ENCODE peak calls at places on chromosome X, in seven cellular contexts. H is dorsolateral prefrontal cortex, V is fibroblast of lung, N is uterus, C is heart right ventricle, J is lower lobe of right lung, Q is ovary. E is an unnamed sample.

GRCh38 chrX:103919336-103919682 is 43.1 kb upstream of the TMSB15B start:
- DNase-seq in Q (no peak), C (no peak), H (no peak), J (no peak), N (no peak), V (peak), E (no peak)

GRCh38 chrX:153925739-153926593 is at the start of gene ARHGAP4:
- DNase-seq in Q (no peak), J (peak), V (no peak), N (no peak), H (no peak), C (no peak), E (no peak)

GRCh38 chrX:63958134-63958865 is 173.3 kb upstream of the ARHGEF9 start:
- DNase-seq in V (no peak), H (no peak), C (no peak), J (no peak), Q (no peak), N (no peak), E (no peak)

GRCh38 chrX:11239230-11239629 is 54.0 kb upstream of the AMELX start:
- DNase-seq in Q (no peak), J (no peak), H (no peak), V (peak), N (no peak), C (no peak), E (no peak)

GRCh38 chrX:48911407-48912182 is at the start of gene SLC35A2:
- DNase-seq in J (peak), N (peak), C (peak), V (peak), Q (peak), H (peak), E (peak)

GRCh38 chrX:15579778-15580747 is 20.7 kb downstream of the ACE2 start:
- DNase-seq in V (peak), J (no peak), N (no peak), H (no peak), Q (peak), C (peak), E (no peak)

GRCh38 chrX:119174900-119175299 is 47.3 kb upstream of the KIAA1210 start:
- DNase-seq in C (no peak), H (no peak), V (peak), Q (no peak), N (no peak), J (no peak), E (no peak)

GRCh38 chrX:47321386-47321785 is 49.0 kb upstream of the ZNF157 start:
- DNase-seq in H (peak), C (peak), N (peak), Q (peak), V (peak), J (peak), E (peak)

GRCh38 chrX:153966841-153967535 is 4.6 kb downstream of the HCFC1 start:
- DNase-seq in N (no peak), Q (no peak), C (no peak), H (no peak), V (peak), J (no peak), E (no peak)

GRCh38 chrX:131729295-131729694 is 185.4 kb downstream of the OR13H1 start:
- DNase-seq in C (no peak), N (peak), H (peak), J (no peak), Q (peak), V (peak), E (no peak)

GRCh38 chrX:119004920-119005524 is 30.6 kb downstream of the LONRF3 start:
- DNase-seq in N (peak), V (peak), C (peak), Q (peak), J (peak), H (peak), E (no peak)

GRCh38 chrX:57453901-57454300 is 137.9 kb upstream of the ZXDB start:
- DNase-seq in V (no peak), Q (no peak), N (no peak), H (no peak), J (no peak), C (no peak), E (no peak)

GRCh38 chrX:68686684-68687045 is 39.2 kb downstream of the STARD8 start:
- DNase-seq in V (peak), H (no peak), Q (no peak), N (peak), C (no peak), J (peak), E (no peak)

GRCh38 chrX:47576021-47576898 is 6.0 kb upstream of the TIMP1 start:
- DNase-seq in V (no peak), Q (no peak), C (no peak), H (no peak), N (no peak), J (no peak), E (no peak)

GRCh38 chrX:6898371-6898770 is 249.1 kb upstream of the STS start:
- DNase-seq in C (no peak), V (no peak), N (no peak), H (no peak), Q (no peak), J (no peak), E (no peak)

GRCh38 chrX:120144178-120144844 is 14.1 kb upstream of the RHOXF2 start:
- DNase-seq in C (no peak), V (no peak), Q (peak), J (no peak), N (no peak), H (no peak), E (no peak)

GRCh38 chrX:27889878-27890277 is 82.1 kb downstream of the MAGEB10 start:
- DNase-seq in J (no peak), N (no peak), Q (no peak), H (no peak), C (no peak), V (no peak), E (no peak)

GRCh38 chrX:38754102-38754790 is 47.0 kb upstream of the MID1IP1 start:
- DNase-seq in C (no peak), N (peak), V (peak), J (no peak), Q (peak), H (peak), E (no peak)

GRCh38 chrX:27679281-27679680 is 89.1 kb downstream of the DCAF8L2 start:
- DNase-seq in J (no peak), Q (no peak), C (no peak), H (no peak), V (peak), N (no peak), E (no peak)

GRCh38 chrX:43707812-43708548 is 51.9 kb downstream of the MAOA start:
- DNase-seq in H (no peak), Q (peak), J (peak), V (peak), N (peak), C (peak), E (no peak)

GRCh38 chrX:133215747-133216146 is 2.4 kb downstream of the TFDP3 start:
- DNase-seq in C (no peak), H (no peak), J (no peak), Q (no peak), N (no peak), V (peak), E (no peak)

GRCh38 chrX:69493193-69493592 is 10.9 kb upstream of the NALF2 start:
- DNase-seq in H (peak), J (no peak), V (no peak), Q (no peak), C (peak), N (no peak), E (no peak)

GRCh38 chrX:17643528-17643927 is 93.8 kb upstream of the SCML1 start:
- DNase-seq in V (no peak), J (no peak), N (no peak), C (no peak), H (no peak), Q (no peak), E (no peak)

GRCh38 chrX:132488092-132488749 is 617 bp downstream of the MBNL3 start:
- DNase-seq in V (peak), H (no peak), Q (no peak), J (no peak), N (no peak), C (peak), E (no peak)

GRCh38 chrX:74535633-74536141 is 78.7 kb downstream of the RLIM start:
- DNase-seq in Q (peak), N (peak), J (peak), C (peak), V (peak), H (peak), E (peak)

GRCh38 chrX:66902081-66902480 is 263.2 kb upstream of the EDA2R start:
- DNase-seq in V (no peak), Q (no peak), N (no peak), H (no peak), C (no peak), J (no peak), E (no peak)

DNA sequence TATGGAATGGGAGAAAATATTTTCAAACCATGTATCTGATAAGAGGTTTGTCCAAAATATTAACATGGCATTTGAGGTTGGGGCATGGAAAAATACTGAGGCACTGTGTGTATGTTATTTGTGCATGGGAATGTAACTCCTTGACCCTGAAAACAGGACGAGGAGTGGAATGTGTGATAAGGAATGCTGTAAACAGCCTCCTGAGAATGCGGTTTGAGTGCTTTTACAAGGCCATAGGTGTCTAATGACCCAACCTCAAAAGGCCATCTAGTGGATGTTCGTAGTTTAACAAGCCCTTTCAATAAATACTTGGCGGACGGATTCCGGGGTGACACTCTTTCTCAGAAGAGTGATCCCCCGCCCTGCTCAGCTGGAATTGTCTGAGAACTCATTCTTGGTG is 162.9 kb upstream of the USP9X start:
- DNase-seq in V (peak), H (no peak), C (no peak), Q (no peak), N (no peak), J (no peak), E (no peak)
- H3K27ac ChIP-seq in V (no peak), H (no peak), C (no peak), Q (no peak), N (no peak), J (no peak), E (no peak)

GRCh38 chrX:13966071-13966850 is 63.4 kb downstream of the GEMIN8 start:
- DNase-seq in C (peak), Q (no peak), N (no peak), V (peak), J (no peak), H (no peak), E (peak)
- H3K27ac ChIP-seq in C (no peak), Q (no peak), N (no peak), V (no peak), J (no peak), H (peak), E (peak)

GRCh38 chrX:129759576-129760061 is 20.1 kb upstream of the SASH3 start:
- DNase-seq in C (peak), J (peak), Q (no peak), V (peak), N (no peak), H (no peak), E (peak)
- H3K27ac ChIP-seq in C (no peak), J (peak), Q (no peak), V (no peak), N (no peak), H (no peak), E (peak)

GRCh38 chrX:21975242-21975641 is 34.7 kb downstream of the SMS start:
- DNase-seq in J (no peak), H (no peak), V (no peak), N (no peak), C (no peak), Q (no peak), E (no peak)
- H3K27ac ChIP-seq in J (no peak), H (no peak), V (peak), N (peak), C (no peak), Q (no peak), E (no peak)

GRCh38 chrX:97524997-97525396 is 641.3 kb downstream of the RPA4 start:
- DNase-seq in J (no peak), C (no peak), V (peak), H (no peak), Q (no peak), N (no peak), E (no peak)

GRCh38 chrX:97524340-97524739 is 640.6 kb downstream of the RPA4 start:
- DNase-seq in Q (no peak), H (no peak), J (no peak), C (no peak), V (peak), N (no peak), E (no peak)

GRCh38 chrX:97529801-97530200 is 646.1 kb downstream of the RPA4 start:
- DNase-seq in J (no peak), N (no peak), Q (no peak), V (peak), C (no peak), H (no peak), E (no peak)

GRCh38 chrX:97525981-97526380 is 642.3 kb downstream of the RPA4 start:
- DNase-seq in N (no peak), Q (no peak), V (no peak), J (no peak), H (no peak), C (no peak), E (no peak)

GRCh38 chrX:97527725-97528124 is 644.0 kb downstream of the RPA4 start:
- DNase-seq in J (no peak), N (no peak), Q (no peak), V (no peak), H (no peak), C (no peak), E (no peak)
- H3K27ac ChIP-seq in J (no peak), N (no peak), Q (no peak), V (no peak), H (no peak), C (no peak), E (no peak)

GRCh38 chrX:19885732-19886131 is 1.7 kb downstream of the SH3KBP1 start:
- DNase-seq in J (no peak), C (no peak), H (no peak), N (no peak), V (no peak), Q (no peak), E (no peak)
- H3K27ac ChIP-seq in J (no peak), C (no peak), H (no peak), N (no peak), V (no peak), Q (no peak), E (no peak)

GRCh38 chrX:13667940-13668339 is 15.0 kb downstream of the TCEANC start:
- DNase-seq in V (no peak), J (no peak), Q (no peak), H (no peak), N (no peak), C (no peak), E (no peak)

GRCh38 chrX:13666836-13667235 is 13.9 kb downstream of the TCEANC start:
- DNase-seq in Q (no peak), J (no peak), C (peak), H (no peak), N (no peak), V (no peak), E (no peak)

GRCh38 chrX:13673016-13673415 is 15.9 kb upstream of the RAB9A start:
- DNase-seq in C (no peak), V (no peak), Q (no peak), N (no peak), J (no peak), H (no peak), E (no peak)

GRCh38 chrX:13670197-13670596 is 17.3 kb downstream of the TCEANC start:
- DNase-seq in H (no peak), J (no peak), N (no peak), C (no peak), V (no peak), Q (no peak), E (no peak)

DNA sequence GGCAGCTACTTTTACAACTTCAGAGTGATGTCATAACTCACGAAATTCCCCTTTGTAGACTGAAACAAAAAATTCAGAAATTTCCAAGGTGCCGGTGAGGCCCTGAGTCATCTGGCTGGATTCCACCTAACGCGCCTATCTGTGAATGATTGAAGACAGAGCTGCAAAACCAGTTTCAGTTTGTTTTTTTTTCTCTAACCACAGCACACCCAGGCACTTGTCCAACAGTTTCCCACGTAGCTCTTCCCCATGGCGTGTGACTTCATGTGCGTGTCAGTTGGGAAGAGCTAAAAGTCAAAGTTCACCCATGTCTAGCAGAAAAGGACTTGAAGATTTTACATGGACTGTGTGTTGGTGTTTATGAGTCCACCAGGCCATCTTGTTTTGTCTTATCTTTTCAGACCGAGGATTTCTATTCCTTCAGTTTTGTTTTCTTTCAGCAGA is 16.3 kb downstream of the TCEANC start:
- DNase-seq in J (peak), C (no peak), N (peak), H (no peak), V (peak), Q (peak), E (no peak)
- H3K27ac ChIP-seq in J (peak), C (peak), N (peak), H (no peak), V (no peak), Q (no peak), E (no peak)

GRCh38 chrX:134880866-134881265 is 109.9 kb upstream of the SMIM10 start:
- DNase-seq in Q (no peak), H (no peak), N (no peak), C (no peak), J (no peak), V (peak), E (no peak)

GRCh38 chrX:134891652-134892051 is 99.1 kb upstream of the SMIM10 start:
- DNase-seq in J (no peak), V (peak), Q (no peak), C (no peak), N (no peak), H (no peak), E (no peak)

GRCh38 chrX:134883134-134883700 is 107.6 kb upstream of the SMIM10 start:
- DNase-seq in H (no peak), N (no peak), J (no peak), Q (no peak), C (no peak), V (no peak), E (no peak)

GRCh38 chrX:134885336-134886016 is 105.3 kb upstream of the SMIM10 start:
- DNase-seq in H (no peak), Q (no peak), N (no peak), C (no peak), J (no peak), V (peak), E (no peak)

DNA sequence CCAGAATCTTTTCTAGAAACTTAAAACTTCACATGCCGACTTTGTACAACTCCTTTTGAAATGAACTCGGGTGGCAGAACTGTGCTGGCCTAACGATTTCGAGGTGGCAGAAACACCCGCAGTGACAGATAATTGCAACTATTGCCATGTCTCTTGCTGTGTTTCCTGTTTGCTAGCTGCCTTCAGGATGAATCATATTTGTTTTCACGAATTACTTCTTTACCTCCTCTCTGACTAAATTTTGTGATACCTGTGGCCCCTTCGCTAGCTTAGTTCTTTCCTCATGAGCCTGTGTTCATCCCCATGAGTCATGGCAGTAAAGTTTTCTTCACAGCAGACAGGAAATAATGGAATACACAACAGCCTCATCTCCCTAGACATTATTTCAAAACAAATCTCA is 104.6 kb upstream of the SMIM10 start:
- DNase-seq in N (no peak), C (no peak), V (peak), Q (no peak), J (no peak), H (no peak), E (no peak)
- H3K27ac ChIP-seq in N (no peak), C (no peak), V (no peak), Q (no peak), J (no peak), H (no peak), E (no peak)

GRCh38 chrX:10033360-10034007 is 66.3 kb downstream of the CLDN34 start:
- DNase-seq in J (no peak), N (no peak), C (no peak), V (no peak), Q (no peak), H (no peak), E (no peak)

GRCh38 chrX:10034740-10035260 is 67.6 kb downstream of the CLDN34 start:
- DNase-seq in V (no peak), J (no peak), N (no peak), C (no peak), H (no peak), Q (no peak), E (no peak)

GRCh38 chrX:10032147-10032546 is 65.0 kb downstream of the CLDN34 start:
- DNase-seq in V (no peak), H (no peak), Q (no peak), N (no peak), C (no peak), J (no peak), E (no peak)

GRCh38 chrX:10030570-10030969 is 63.4 kb downstream of the CLDN34 start:
- DNase-seq in J (no peak), N (no peak), C (no peak), H (no peak), Q (no peak), V (peak), E (no peak)

GRCh38 chrX:10031743-10032142 is 64.6 kb downstream of the CLDN34 start:
- DNase-seq in V (no peak), N (no peak), J (no peak), C (no peak), H (no peak), Q (no peak), E (no peak)
- H3K27ac ChIP-seq in V (no peak), N (no peak), J (no peak), C (no peak), H (no peak), Q (no peak), E (no peak)

GRCh38 chrX:53288173-53288572 is 6.8 kb upstream of the IQSEC2 start:
- DNase-seq in C (peak), V (peak), J (peak), N (peak), H (peak), Q (no peak), E (no peak)
- H3K27ac ChIP-seq in C (peak), V (peak), J (peak), N (peak), H (no peak), Q (no peak), E (peak)